ENCODE peak calls at places on chromosomes 1 and 21, in seven cellular contexts. I is left lung, M is fibroblast of lung, R is gastrocnemius medialis, B is WERI-Rb-1, H is tibial nerve, K is psoas muscle. Z is an unnamed sample.
A peak's percentile ranks its signal among the peaks of the same experiment; 100 is the strongest.

GRCh38 chr1:240029418-240029817 is 62.3 kb upstream of the FMN2 start:
- DNase-seq in I (no peak), M (no peak), R (no peak), B (peak; percentile 72), H (no peak), K (no peak), Z (no peak)

GRCh38 chr21:45277101-45278045 is 10.3 kb downstream of the POFUT2 start:
- DNase-seq in I (peak; percentile 78), M (no peak), R (no peak), B (peak; percentile 7), H (peak; percentile 11), K (peak; percentile 41), Z (no peak)

GRCh38 chr1:47569681-47570470 is 132.0 kb downstream of the FOXD2 start:
- DNase-seq in I (no peak), M (peak; percentile 73), R (no peak), B (no peak), H (no peak), K (no peak), Z (peak; percentile 36)

GRCh38 chr1:66258404-66259105 is 275.4 kb upstream of the SGIP1 start:
- DNase-seq in I (no peak), M (no peak), R (no peak), B (no peak), H (no peak), K (no peak), Z (no peak)

GRCh38 chr1:97366986-97367385 is 553.8 kb downstream of the DPYD start:
- DNase-seq in I (no peak), M (peak; percentile 24), R (no peak), B (no peak), H (no peak), K (no peak), Z (no peak)

GRCh38 chr1:24886241-24886640 is 43.8 kb downstream of the RUNX3 start:
- DNase-seq in I (no peak), M (no peak), R (no peak), B (no peak), H (no peak), K (no peak), Z (no peak)

GRCh38 chr1:70836456-70836855 is 211.2 kb downstream of the PTGER3 start:
- DNase-seq in I (no peak), M (no peak), R (no peak), B (no peak), H (no peak), K (no peak), Z (no peak)

GRCh38 chr21:41171210-41171609 is 3.2 kb downstream of the BACE2 start:
- DNase-seq in I (peak; percentile 80), M (no peak), R (no peak), B (no peak), H (no peak), K (no peak), Z (no peak)

GRCh38 chr1:229714964-229715603 is 89.0 kb downstream of the URB2 start:
- DNase-seq in I (no peak), M (no peak), R (no peak), B (no peak), H (no peak), K (no peak), Z (no peak)

GRCh38 chr1:85137660-85138059 is 63.2 kb downstream of the SYDE2 start:
- DNase-seq in I (peak; percentile 81), M (no peak), R (no peak), B (no peak), H (no peak), K (no peak), Z (no peak)

GRCh38 chr1:91844862-91845528 is 41.0 kb downstream of the TGFBR3 start:
- DNase-seq in I (no peak), M (peak; percentile 96), R (peak; percentile 49), B (no peak), H (peak; percentile 42), K (peak; percentile 72), Z (peak; percentile 11)

GRCh38 chr1:228001738-228002535 is 4.9 kb upstream of the WNT3A start:
- DNase-seq in I (no peak), M (no peak), R (no peak), B (no peak), H (no peak), K (peak; percentile 34), Z (no peak)

GRCh38 chr1:247482747-247483146 is 24.8 kb upstream of the OR2B11 start:
- DNase-seq in I (no peak), M (no peak), R (no peak), B (no peak), H (no peak), K (no peak), Z (no peak)

GRCh38 chr1:224377676-224378006 is 21.0 kb downstream of the CNIH4 start:
- DNase-seq in I (no peak), M (peak; percentile 67), R (peak; percentile 29), B (no peak), H (no peak), K (no peak), Z (no peak)

GRCh38 chr1:153773004-153773921 is 1.9 kb upstream of the SLC27A3 start:
- DNase-seq in I (no peak), M (no peak), R (no peak), B (no peak), H (no peak), K (no peak), Z (no peak)

GRCh38 chr21:25307489-25307888 is 299.8 kb downstream of the MRPL39 start:
- DNase-seq in I (no peak), M (peak; percentile 41), R (no peak), B (no peak), H (no peak), K (no peak), Z (no peak)

GRCh38 chr1:200302192-200302892 is 107.5 kb downstream of the ZNF281 start:
- DNase-seq in I (peak; percentile 83), M (peak; percentile 58), R (no peak), B (no peak), H (no peak), K (no peak), Z (no peak)

GRCh38 chr1:182699673-182700350 is 15.4 kb upstream of the RGS8 start:
- DNase-seq in I (no peak), M (no peak), R (no peak), B (peak; percentile 38), H (no peak), K (peak; percentile 63), Z (no peak)

GRCh38 chr1:3207217-3207848 is 138.3 kb downstream of the PRDM16 start:
- DNase-seq in I (no peak), M (no peak), R (no peak), B (no peak), H (no peak), K (no peak), Z (no peak)
- H3K27ac ChIP-seq in I (no peak overlapping the region), M (no peak overlapping the region), R (no peak overlapping the region), B (no peak overlapping the region), H (peak overlapping the region; percentile 20), K (no peak overlapping the region), Z (peak overlapping the region; percentile 100)

GRCh38 chr1:195715652-195716051 is 892.6 kb downstream of the KCNT2 start:
- DNase-seq in I (no peak), M (no peak), R (no peak), B (no peak), H (no peak), K (no peak), Z (no peak)

GRCh38 chr1:195721210-195721971 is 886.8 kb downstream of the KCNT2 start:
- DNase-seq in I (no peak), M (no peak), R (no peak), B (no peak), H (no peak), K (no peak), Z (no peak)

GRCh38 chr1:195714248-195714647 is 894.0 kb downstream of the KCNT2 start:
- DNase-seq in I (no peak), M (peak; percentile 70), R (no peak), B (no peak), H (no peak), K (no peak), Z (no peak)

GRCh38 chr1:195717651-195718050 is 890.6 kb downstream of the KCNT2 start:
- DNase-seq in I (no peak), M (peak; percentile 70), R (no peak), B (no peak), H (no peak), K (no peak), Z (no peak)
- TF ChIP-seq CTCF in I (peak; percentile 25), M (peak; percentile 18), R (no peak), B (peak; percentile 62), H (peak; percentile 10), K (no peak), Z (no peak)

DNA sequence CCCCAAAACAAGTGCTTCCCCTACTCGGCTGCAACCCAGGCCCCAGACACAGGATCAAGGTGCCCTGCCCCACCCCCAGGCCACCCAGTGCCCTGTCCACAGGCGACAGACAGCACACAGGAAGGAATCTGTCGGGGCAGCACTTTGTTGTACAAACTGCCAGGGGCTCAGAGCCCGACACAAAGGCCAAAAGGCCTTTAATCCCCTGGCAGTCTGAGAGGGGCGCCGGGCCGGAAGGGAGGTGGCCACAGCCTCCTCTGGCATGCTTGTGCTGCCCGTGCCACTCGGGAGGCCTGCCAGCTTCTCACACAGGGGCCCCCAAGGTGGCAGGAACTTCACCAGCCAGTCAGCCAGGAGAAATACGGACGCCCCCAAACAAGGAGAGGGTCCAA is 35.1 kb downstream of the HSPG2 start:
- DNase-seq in I (no peak), M (no peak), R (no peak), B (no peak), H (no peak), K (no peak), Z (no peak)
- H3K27ac ChIP-seq in I (no peak overlapping the region), M (peak overlapping the region; percentile 6), R (peak overlapping the region; percentile 88), B (no peak overlapping the region), H (peak overlapping the region; percentile 68), K (peak overlapping the region; percentile 63), Z (peak overlapping the region; percentile 99)

GRCh38 chr1:94819584-94819944 is 593 bp upstream of the SLC44A3 start:
- DNase-seq in I (no peak), M (no peak), R (no peak), B (no peak), H (no peak), K (no peak), Z (no peak)

GRCh38 chr1:94817697-94818096 is 2.5 kb upstream of the SLC44A3 start:
- DNase-seq in I (no peak), M (no peak), R (no peak), B (no peak), H (no peak), K (no peak), Z (no peak)

GRCh38 chr1:94821636-94822305 is 1.6 kb downstream of the SLC44A3 start:
- DNase-seq in I (no peak), M (no peak), R (no peak), B (peak; percentile 65), H (no peak), K (no peak), Z (no peak)

GRCh38 chr1:94820918-94821317 is 761 bp downstream of the SLC44A3 start:
- DNase-seq in I (no peak), M (no peak), R (no peak), B (no peak), H (no peak), K (no peak), Z (no peak)

GRCh38 chr1:94819945-94820746 is at the start of gene SLC44A3:
- DNase-seq in I (peak; percentile 90), M (peak; percentile 37), R (no peak), B (peak; percentile 67), H (no peak), K (peak; percentile 59), Z (no peak)
- TF ChIP-seq CTCF in I (peak; percentile 13), M (peak; percentile 24), R (no peak), B (peak; percentile 44), H (peak; percentile 42), K (no peak), Z (no peak)

GRCh38 chr1:17684810-17685209 is 70.3 kb upstream of the ACTL8 start:
- DNase-seq in I (no peak), M (no peak), R (no peak), B (peak; percentile 51), H (no peak), K (no peak), Z (no peak)
- H3K27ac ChIP-seq in I (no peak overlapping the region), M (no peak overlapping the region), R (no peak overlapping the region), B (no peak overlapping the region), H (no peak overlapping the region), K (no peak overlapping the region), Z (no peak overlapping the region)